ENCODE peak calls at places on chromosomes 7 and 10, in four cellular contexts. P is heart right ventricle, Y is endothelial cell of umbilical vein, Q is colonic mucosa. M is an unnamed sample.

GRCh38 chr10:74889662-74889998 is 63.2 kb downstream of the KAT6B start:
- DNase-seq in P (no peak), Y (no peak), Q (no peak), M (no peak)

GRCh38 chr7:111005445-111005844 is 85.5 kb upstream of the LRRN3 start:
- DNase-seq in P (no peak), Y (no peak), Q (no peak), M (no peak)

GRCh38 chr7:17706734-17707133 is 233.6 kb downstream of the SNX13 start:
- DNase-seq in P (peak), Y (peak), Q (peak), M (peak)

GRCh38 chr10:133258066-133258817 is 18.4 kb downstream of the ADAM8 start:
- DNase-seq in P (no peak), Y (no peak), Q (peak), M (no peak)

GRCh38 chr10:71391701-71392100 is 5.0 kb upstream of the CDH23 start:
- DNase-seq in P (no peak), Y (no peak), Q (no peak), M (no peak)

GRCh38 chr7:151245360-151246160 is 2.9 kb downstream of the SMARCD3 start:
- DNase-seq in P (no peak), Y (peak), Q (no peak), M (no peak)

GRCh38 chr7:90594791-90595317 is 1.3 kb upstream of the CDK14 start:
- DNase-seq in P (peak), Y (peak), Q (no peak), M (peak)

GRCh38 chr7:94676431-94676830 is 20.5 kb upstream of the SGCE start:
- DNase-seq in P (no peak), Y (no peak), Q (no peak), M (peak)

GRCh38 chr10:76149602-76150138 is 718.2 kb downstream of the LRMDA start:
- DNase-seq in P (no peak), Y (no peak), Q (no peak), M (no peak)

GRCh38 chr10:97207756-97208346 is 22.1 kb upstream of the SLIT1 start:
- DNase-seq in P (no peak), Y (no peak), Q (no peak), M (no peak)

GRCh38 chr10:31759124-31759798 is 169.4 kb downstream of the ARHGAP12 start:
- DNase-seq in P (peak), Y (peak), Q (peak), M (no peak)

GRCh38 chr10:125343118-125343752 is 182.9 kb upstream of the CTBP2 start:
- DNase-seq in P (no peak), Y (peak), Q (peak), M (peak)

GRCh38 chr7:44760034-44760580 is 11.5 kb downstream of the ZMIZ2 start:
- DNase-seq in P (no peak), Y (no peak), Q (no peak), M (no peak)

GRCh38 chr7:135939268-135939667 is 37.9 kb downstream of the MTPN start:
- DNase-seq in P (no peak), Y (no peak), Q (no peak), M (no peak)

GRCh38 chr7:47757946-47758371 is 176.0 kb upstream of the TNS3 start:
- DNase-seq in P (no peak), Y (no peak), Q (no peak), M (peak)

GRCh38 chr10:63675171-63675570 is 154.0 kb downstream of the REEP3 start:
- DNase-seq in P (no peak), Y (no peak), Q (no peak), M (no peak)

GRCh38 chr7:114051871-114052324 is 133.1 kb upstream of the PPP1R3A start:
- DNase-seq in P (no peak), Y (no peak), Q (no peak), M (no peak)

GRCh38 chr7:137538361-137538762 is 194.8 kb upstream of the PTN start:
- DNase-seq in P (no peak), Y (no peak), Q (no peak), M (peak)

GRCh38 chr7:35908305-35909223 is 107.7 kb downstream of the SEPTIN7 start:
- DNase-seq in P (peak), Y (no peak), Q (no peak), M (no peak)

GRCh38 chr10:21514101-21514807 is 11.2 kb downstream of the SKIDA1 start:
- DNase-seq in P (no peak), Y (no peak), Q (no peak), M (no peak)

GRCh38 chr7:43148161-43148731 is 35.8 kb downstream of the HECW1 start:
- DNase-seq in P (no peak), Y (no peak), Q (no peak), M (no peak)

GRCh38 chr10:76336213-76336963 is 905.0 kb downstream of the LRMDA start:
- DNase-seq in P (peak), Y (peak), Q (peak), M (no peak)

DNA sequence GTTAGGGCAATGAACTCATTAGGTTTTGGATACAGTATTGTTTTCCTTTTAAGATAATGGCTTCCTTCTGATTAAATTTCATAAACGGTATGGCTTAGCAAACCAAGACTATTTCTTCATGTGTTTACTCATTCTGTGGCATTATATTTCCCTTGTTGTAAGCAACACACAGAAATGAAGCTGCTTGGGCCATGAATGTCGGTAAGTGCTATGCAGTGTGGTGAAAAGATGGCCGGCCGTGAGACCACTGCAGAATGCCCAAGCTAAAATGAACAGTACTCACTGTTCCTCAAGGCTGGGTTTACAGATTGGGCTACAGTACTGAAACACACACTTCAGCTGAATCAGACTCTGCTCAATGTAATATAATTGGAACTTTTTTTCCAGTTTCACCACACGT is 8.1 kb downstream of the APBB1IP start:
- DNase-seq in P (no peak), Y (no peak), Q (no peak), M (no peak)
- H3K27ac ChIP-seq in P (no peak), Y (no peak), Q (peak), M (no peak)

DNA sequence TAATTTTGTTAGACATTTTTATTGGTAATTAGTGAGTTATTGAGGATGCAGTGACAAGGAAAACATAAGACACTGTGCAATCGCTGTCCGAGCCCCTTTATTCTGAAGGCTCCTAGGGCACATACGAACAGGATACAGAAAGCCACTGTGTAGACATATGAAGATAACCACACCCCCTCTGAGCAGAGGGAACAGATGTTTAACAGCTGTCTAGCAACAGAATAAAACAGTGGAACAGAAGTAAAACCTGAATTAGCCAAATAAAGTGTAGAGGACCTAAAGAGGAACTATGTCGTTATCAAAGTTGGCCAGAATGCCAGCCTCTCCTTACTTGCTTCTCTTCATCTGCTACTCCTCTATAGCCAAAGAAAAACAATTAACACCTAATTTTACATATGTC is 43.6 kb downstream of the CYTH3 start:
- DNase-seq in P (no peak), Y (peak), Q (no peak), M (peak)
- H3K4me3 ChIP-seq in P (peak), Y (no peak), Q (peak), M (peak)

DNA sequence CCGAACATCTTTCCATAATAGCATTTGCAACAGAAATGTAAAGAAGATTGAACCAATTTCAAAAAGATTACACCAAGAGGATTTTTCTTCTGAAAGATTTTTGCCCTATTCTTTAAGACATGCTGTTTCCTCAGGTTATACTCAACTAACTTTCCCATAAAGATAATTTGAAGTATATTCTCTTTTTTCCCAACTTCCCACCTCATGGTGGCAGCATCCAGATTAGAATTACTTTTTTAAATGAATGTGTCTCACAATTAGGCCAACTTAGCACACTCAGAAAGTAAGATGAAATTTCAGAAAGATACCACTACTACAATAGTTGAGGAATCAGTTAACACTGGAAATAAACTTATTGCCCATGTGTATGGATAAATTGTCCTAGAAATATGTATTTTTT is 178.2 kb upstream of the CSTF2T start:
- DNase-seq in P (no peak), Y (no peak), Q (no peak), M (no peak)
- TF ChIP-seq CTCF in P (no peak), Y (no peak), Q (no peak), M (no peak)

DNA sequence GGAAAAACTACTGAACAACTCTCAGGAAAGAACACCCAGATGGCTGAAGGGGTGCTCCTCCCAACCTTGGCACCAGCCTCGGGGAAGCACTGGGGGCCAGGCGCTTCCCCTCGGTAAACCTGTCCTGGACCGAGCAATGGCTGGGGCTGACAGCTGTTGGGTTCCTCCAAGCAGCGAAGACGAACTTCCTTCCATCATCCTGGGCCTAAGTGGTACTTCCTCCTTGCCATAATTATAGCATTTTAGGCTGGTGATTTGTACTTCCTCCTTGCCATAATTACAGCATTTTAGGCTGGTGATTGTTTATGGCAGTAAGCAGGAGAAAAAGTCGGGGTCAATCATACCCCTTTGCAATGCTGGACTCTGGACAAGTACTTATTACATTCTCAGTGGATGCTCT is 69.3 kb downstream of the MYOF start:
- DNase-seq in P (no peak), Y (no peak), Q (no peak), M (no peak)
- H3K27ac ChIP-seq in P (no peak), Y (peak), Q (peak), M (no peak)

GRCh38 chr10:121975295-121976086 is 474 bp upstream of the NSMCE4A start:
- DNase-seq in P (no peak), Y (no peak), Q (no peak), M (no peak)
- H3K4me3 ChIP-seq in P (peak), Y (peak), Q (peak), M (peak)